ENCODE peak calls at places on chromosome 6, in nine cellular contexts. K is tibial artery; Z is epithelial cell of prostate; X is transverse colon; Y is GM23338; V is H9; H is endothelial cell of umbilical vein; C is tibial nerve; L is CD4-positive, CD25-positive, alpha-beta regulatory T cell. P is an unnamed sample.

GRCh38 chr6:33577106-33577535 is 3.0 kb downstream of the BAK1 start:
- DNase-seq in K (no peak), Z (no peak), X (peak; percentile 95), Y (no peak), V (no peak), H (no peak), C (no peak), L (no peak), P (no peak)

GRCh38 chr6:105136433-105137350 is 43.1 kb downstream of the POPDC3 start:
- DNase-seq in K (peak; percentile 84), Z (no peak), X (peak; percentile 55), Y (peak; percentile 81), V (peak; percentile 68), H (peak; percentile 55), C (peak; percentile 21), L (peak; percentile 3), P (peak; percentile 83)

GRCh38 chr6:135159531-135159930 is 21.6 kb upstream of the MYB start:
- DNase-seq in K (no peak), Z (no peak), X (no peak), Y (no peak), V (no peak), H (no peak), C (no peak), L (no peak), P (no peak)

GRCh38 chr6:17705428-17705777 is 1.3 kb downstream of the NUP153 start:
- DNase-seq in K (peak; percentile 78), Z (no peak), X (peak; percentile 25), Y (no peak), V (no peak), H (peak; percentile 62), C (peak; percentile 47), L (no peak), P (peak; percentile 36)

GRCh38 chr6:31763617-31763940 is 1.1 kb downstream of the SAPCD1 start:
- DNase-seq in K (no peak), Z (no peak), X (no peak), Y (peak; percentile 71), V (peak; percentile 55), H (peak; percentile 29), C (no peak), L (no peak), P (peak; percentile 46)

GRCh38 chr6:53524455-53524815 is 20.5 kb downstream of the GCLC start:
- DNase-seq in K (no peak), Z (no peak), X (no peak), Y (peak; percentile 55), V (no peak), H (peak; percentile 43), C (no peak), L (no peak), P (no peak)

GRCh38 chr6:7235712-7236311 is 77.2 kb downstream of the SSR1 start:
- DNase-seq in K (no peak), Z (no peak), X (peak; percentile 40), Y (no peak), V (no peak), H (no peak), C (no peak), L (no peak), P (no peak)

GRCh38 chr6:77740380-77740779 is 87.5 kb downstream of the MEI4 start:
- DNase-seq in K (no peak), Z (no peak), X (no peak), Y (peak; percentile 3), V (no peak), H (peak; percentile 36), C (no peak), L (no peak), P (peak; percentile 20)

GRCh38 chr6:14897836-14898235 is 348.0 kb upstream of the JARID2 start:
- DNase-seq in K (no peak), Z (no peak), X (no peak), Y (no peak), V (no peak), H (no peak), C (no peak), L (no peak), P (no peak)

GRCh38 chr6:108133594-108134179 is 32.1 kb upstream of the NR2E1 start:
- DNase-seq in K (no peak), Z (no peak), X (peak; percentile 64), Y (peak; percentile 98), V (peak; percentile 94), H (peak; percentile 80), C (no peak), L (no peak), P (peak; percentile 90)

GRCh38 chr6:128601060-128601459 is 80.7 kb upstream of the PTPRK start:
- DNase-seq in K (no peak), Z (no peak), X (no peak), Y (no peak), V (no peak), H (peak; percentile 62), C (no peak), L (no peak), P (peak; percentile 31)

GRCh38 chr6:42369568-42369967 is 82.2 kb downstream of the TRERF1 start:
- DNase-seq in K (no peak), Z (no peak), X (peak; percentile 52), Y (peak; percentile 27), V (no peak), H (no peak), C (no peak), L (peak; percentile 44), P (no peak)

DNA sequence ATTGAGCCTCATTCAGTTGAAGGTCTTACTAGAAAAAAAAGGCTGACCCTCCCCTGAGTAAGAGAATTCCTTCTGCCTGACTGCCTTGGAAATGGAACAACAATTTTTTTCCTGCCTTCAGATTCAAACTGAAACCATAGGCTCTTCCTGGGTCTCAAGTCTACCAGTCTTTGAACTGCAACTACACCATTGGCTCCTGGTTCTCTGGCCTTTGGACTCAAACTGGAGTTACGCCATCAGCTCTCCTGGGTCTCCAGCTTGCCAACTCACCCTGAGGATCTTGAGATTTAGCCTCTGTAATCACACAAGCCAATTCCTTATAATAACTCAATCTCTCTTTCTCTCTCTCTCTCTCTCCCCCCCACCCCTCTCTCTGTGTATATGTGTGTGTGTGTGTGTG is 36.0 kb upstream of the SNX9 start:
- DNase-seq in K (no peak), Z (no peak), X (peak; percentile 64), Y (no peak), V (no peak), H (no peak), C (no peak), L (no peak), P (no peak)
- H3K27ac ChIP-seq in K (no peak overlapping the region), Z (no peak overlapping the region), X (no peak overlapping the region), Y (no peak overlapping the region), V (no peak overlapping the region), H (no peak overlapping the region), C (no peak overlapping the region), L (no peak overlapping the region), P (no peak overlapping the region)

GRCh38 chr6:74734901-74735300 is 471.0 kb downstream of the COL12A1 start:
- DNase-seq in K (no peak), Z (no peak), X (no peak), Y (no peak), V (no peak), H (no peak), C (no peak), L (no peak), P (no peak)
- H3K27ac ChIP-seq in K (peak overlapping the region; percentile 35), Z (no peak overlapping the region), X (peak overlapping the region; percentile 27), Y (no peak overlapping the region), V (no peak overlapping the region), H (no peak overlapping the region), C (peak overlapping the region; percentile 34), L (no peak overlapping the region), P (no peak overlapping the region)

DNA sequence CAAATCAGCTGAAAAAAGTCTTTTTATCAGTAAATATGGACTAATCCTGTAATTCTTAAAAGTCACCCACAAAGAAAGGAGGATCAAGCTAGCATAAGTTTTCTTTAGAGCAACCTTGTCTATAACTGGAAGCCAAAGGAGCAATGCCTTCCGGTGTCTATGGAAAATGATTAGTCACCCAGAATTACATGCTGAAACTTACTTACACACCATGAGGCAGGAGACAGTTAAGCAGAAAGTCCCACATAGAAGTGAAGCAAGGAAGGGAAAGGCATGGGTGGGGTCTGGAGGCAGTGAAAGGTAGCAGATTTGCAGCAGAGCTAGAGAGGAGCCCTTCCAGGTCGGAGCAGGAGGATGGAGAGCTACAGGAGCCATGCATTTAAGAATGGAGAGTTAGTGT is 153.7 kb upstream of the RIPOR2 start:
- DNase-seq in K (no peak), Z (no peak), X (no peak), Y (no peak), V (no peak), H (peak; percentile 76), C (no peak), L (no peak), P (no peak)
- H3K27ac ChIP-seq in K (no peak overlapping the region), Z (no peak overlapping the region), X (no peak overlapping the region), Y (no peak overlapping the region), V (no peak overlapping the region), H (peak overlapping the region; percentile 65), C (no peak overlapping the region), L (no peak overlapping the region), P (no peak overlapping the region)

GRCh38 chr6:10355115-10355702 is 59.7 kb downstream of the TFAP2A start:
- DNase-seq in K (no peak), Z (peak; percentile 92), X (no peak), Y (no peak), V (no peak), H (no peak), C (no peak), L (no peak), P (no peak)
- H3K27ac ChIP-seq in K (no peak overlapping the region), Z (peak overlapping the region; percentile 75), X (no peak overlapping the region), Y (no peak overlapping the region), V (no peak overlapping the region), H (no peak overlapping the region), C (no peak overlapping the region), L (no peak overlapping the region), P (no peak overlapping the region)

DNA sequence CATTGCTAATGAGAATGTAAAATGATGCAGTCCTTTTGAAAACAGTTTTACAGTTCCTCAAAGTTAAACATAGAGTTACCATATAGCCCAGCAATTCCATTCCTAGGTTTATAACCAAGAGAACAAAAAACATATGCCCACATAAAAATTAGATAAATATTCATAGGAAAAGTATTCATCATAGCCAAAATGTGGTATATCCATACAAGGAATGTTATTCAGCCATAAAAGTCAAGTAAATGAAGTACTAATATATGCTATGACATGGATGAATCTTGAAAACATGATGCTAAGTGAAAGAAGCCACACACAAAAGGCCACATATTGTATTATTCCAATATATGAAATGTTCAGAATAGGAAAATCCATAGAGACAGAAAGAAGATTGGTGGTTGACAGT is 158.0 kb upstream of the CARMIL1 start:
- DNase-seq in K (no peak), Z (no peak), X (no peak), Y (no peak), V (no peak), H (no peak), C (no peak), L (no peak), P (no peak)
- H3K27ac ChIP-seq in K (peak overlapping the region; percentile 37), Z (no peak overlapping the region), X (peak overlapping the region; percentile 67), Y (no peak overlapping the region), V (no peak overlapping the region), H (no peak overlapping the region), C (no peak overlapping the region), L (no peak overlapping the region), P (no peak overlapping the region)

P was measured in SJCRH30.